ENCODE peak calls at places on chromosome 5, in eight cellular contexts. V is cardiac fibroblast, Q is AG04449, L is GM20000, Z is HFFc6, M is fibroblast of villous mesenchyme, N is IMR-90, U is A549. J is an unnamed sample.

GRCh38 chr5:35608881-35609779 is 8.5 kb upstream of the SPEF2 start:
- DNase-seq in M (peak), Q (no peak), N (no peak), L (no peak), Z (no peak), U (peak), V (no peak), J (no peak)

GRCh38 chr5:115815693-115816225 is 700 bp downstream of the CDO1 start:
- DNase-seq in U (no peak), N (no peak), Z (no peak), L (peak), Q (no peak), M (peak), V (no peak), J (no peak)

GRCh38 chr5:149283611-149284480 is 12.2 kb downstream of the AFAP1L1 start:
- DNase-seq in V (peak), L (no peak), M (peak), Z (no peak), U (no peak), Q (no peak), N (no peak), J (no peak)

GRCh38 chr5:447501-447900 is 4.5 kb downstream of the EXOC3 start:
- DNase-seq in N (no peak), M (no peak), V (no peak), Z (no peak), L (no peak), U (no peak), Q (no peak), J (no peak)

GRCh38 chr5:138662599-138662998 is 87.4 kb upstream of the HSPA9 start:
- DNase-seq in U (no peak), L (no peak), N (no peak), M (no peak), Q (no peak), V (no peak), Z (no peak), J (no peak)

GRCh38 chr5:418681-419121 is 24.3 kb upstream of the EXOC3 start:
- DNase-seq in U (no peak), M (peak), V (no peak), N (peak), Z (no peak), L (no peak), Q (no peak), J (no peak)

GRCh38 chr5:51389582-51390463 is 6.6 kb downstream of the ISL1 start:
- DNase-seq in V (no peak), Q (no peak), Z (peak), M (no peak), L (no peak), U (no peak), N (no peak), J (peak)

GRCh38 chr5:114185274-114185673 is 176.6 kb upstream of the KCNN2 start:
- DNase-seq in L (no peak), M (peak), Z (peak), N (no peak), U (peak), V (peak), Q (no peak), J (no peak)

GRCh38 chr5:21701317-21701716 is 1151.8 kb downstream of the CDH12 start:
- DNase-seq in N (no peak), V (no peak), Z (no peak), Q (no peak), L (no peak), U (no peak), M (no peak), J (no peak)

GRCh38 chr5:109740329-109740728 is 50.6 kb downstream of the MAN2A1 start:
- DNase-seq in N (peak), L (peak), V (no peak), Z (peak), U (no peak), Q (no peak), M (no peak), J (no peak)

GRCh38 chr5:168910874-168911273 is 331.7 kb upstream of the PANK3 start:
- DNase-seq in N (no peak), Q (no peak), Z (no peak), V (no peak), U (no peak), L (no peak), M (no peak), J (no peak)

GRCh38 chr5:87074934-87075541 is 192.6 kb upstream of the RASA1 start:
- DNase-seq in M (no peak), Z (no peak), N (no peak), Q (no peak), U (no peak), L (peak), V (no peak), J (no peak)

GRCh38 chr5:175094461-175094860 is 349.5 kb downstream of the DRD1 start:
- DNase-seq in Q (no peak), N (no peak), M (no peak), V (no peak), Z (no peak), U (no peak), L (no peak), J (no peak)

GRCh38 chr5:141681695-141682641 is at the start of gene ARAP3:
- DNase-seq in L (peak), N (peak), V (peak), U (peak), Q (peak), Z (peak), M (peak), J (peak)

GRCh38 chr5:152595327-152595890 is 190.3 kb upstream of the NMUR2 start:
- DNase-seq in U (no peak), Z (no peak), M (no peak), L (no peak), Q (no peak), V (no peak), N (no peak), J (no peak)

GRCh38 chr5:67827521-67827920 is 388.0 kb upstream of the PIK3R1 start:
- DNase-seq in V (no peak), U (no peak), M (no peak), L (no peak), Q (no peak), N (no peak), Z (no peak), J (no peak)

GRCh38 chr5:154419236-154419635 is 26.6 kb upstream of the SAP30L start:
- DNase-seq in Q (no peak), V (no peak), M (no peak), U (no peak), N (no peak), Z (no peak), L (no peak), J (no peak)

GRCh38 chr5:4229414-4229813 is 633.8 kb downstream of the IRX1 start:
- DNase-seq in N (no peak), V (no peak), Q (no peak), U (no peak), M (no peak), L (no peak), Z (no peak), J (no peak)

GRCh38 chr5:76579166-76579765 is 43.9 kb downstream of the F2RL2 start:
- DNase-seq in Q (no peak), M (peak), N (peak), U (no peak), Z (no peak), V (no peak), L (no peak), J (no peak)

GRCh38 chr5:137613554-137614265 is 114.6 kb upstream of the SPOCK1 start:
- DNase-seq in V (peak), Q (no peak), N (peak), L (no peak), M (no peak), Z (no peak), U (no peak), J (no peak)

GRCh38 chr5:99320461-99320860 is 391.7 kb upstream of the CHD1 start:
- DNase-seq in Z (no peak), N (no peak), Q (no peak), V (no peak), L (no peak), M (no peak), U (peak), J (no peak)

GRCh38 chr5:56328753-56329560 is 95.8 kb upstream of the ANKRD55 start:
- DNase-seq in U (peak), M (peak), V (peak), Q (no peak), L (peak), Z (no peak), N (peak), J (no peak)

GRCh38 chr5:131973981-131974380 is 28.5 kb upstream of the MEIKIN start:
- DNase-seq in Q (no peak), Z (no peak), U (no peak), N (no peak), M (no peak), L (no peak), V (no peak), J (no peak)

GRCh38 chr5:52709171-52709925 is 78.4 kb upstream of the ITGA1 start:
- DNase-seq in N (peak), M (peak), Z (peak), V (no peak), Q (no peak), L (peak), U (no peak), J (no peak)

GRCh38 chr5:28473531-28474107 is 1435.2 kb upstream of the CDH9 start:
- DNase-seq in L (no peak), V (peak), Z (no peak), Q (no peak), U (peak), M (no peak), N (no peak), J (no peak)
- TF ChIP-seq CTCF in L (no peak), V (no peak), Z (peak), Q (no peak), U (peak), M (peak), N (no peak), J (no peak)

DNA sequence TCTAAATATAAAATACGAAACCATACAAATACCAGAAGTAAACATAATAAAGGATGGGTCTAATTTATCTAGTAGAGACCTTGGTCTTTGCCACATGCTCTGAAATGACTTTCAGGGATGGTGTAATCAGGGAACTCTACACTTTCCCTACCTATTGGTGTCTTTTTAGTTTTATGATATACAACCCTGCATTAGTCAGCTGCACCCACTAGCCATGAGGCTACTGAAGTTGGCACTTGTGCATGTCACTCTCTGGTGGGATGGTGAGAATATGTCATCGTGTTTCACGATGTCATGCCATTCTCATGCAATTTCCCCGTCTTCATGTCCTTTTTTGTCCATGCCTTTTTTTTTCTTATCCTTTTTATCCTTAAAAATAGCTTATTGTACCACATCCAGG is 234.9 kb upstream of the ACTBL2 start:
- DNase-seq in Z (no peak), V (no peak), L (no peak), U (no peak), Q (no peak), N (no peak), M (no peak), J (no peak)
- TF ChIP-seq CTCF in Z (no peak), V (no peak), L (no peak), U (no peak), Q (no peak), N (no peak), M (no peak), J (no peak)

GRCh38 chr5:135977375-135977928 is 22.7 kb upstream of the LECT2 start:
- DNase-seq in N (peak), U (peak), Z (no peak), Q (no peak), L (peak), V (peak), M (peak), J (no peak)
- TF ChIP-seq CTCF in N (peak), U (peak), Z (peak), Q (peak), L (peak), V (peak), M (peak), J (no peak)

DNA sequence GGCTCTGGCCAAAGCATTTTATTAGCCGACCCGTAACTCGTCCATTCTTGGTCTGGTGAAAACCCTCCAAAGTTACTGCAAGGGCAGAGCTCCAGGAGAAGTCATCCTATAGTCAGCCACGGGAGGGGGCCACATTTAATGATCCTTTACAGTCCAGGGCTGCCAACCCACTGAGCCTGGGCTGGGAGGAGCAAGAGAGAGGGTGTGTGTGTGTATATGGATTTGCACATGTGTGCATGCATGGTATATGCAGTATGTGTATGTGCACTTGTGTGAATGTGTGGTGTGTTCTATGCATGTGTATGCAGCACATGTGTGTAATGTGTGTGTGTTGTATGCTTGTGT is 4.2 kb upstream of the RASGEF1C start:
- DNase-seq in Q (no peak), L (no peak), U (no peak), Z (no peak), N (no peak), V (no peak), M (no peak), J (no peak)
- TF ChIP-seq CTCF in Q (no peak), L (no peak), U (no peak), Z (no peak), N (no peak), V (no peak), M (no peak), J (no peak)

J was measured in omental fat pad.